ENCODE peak calls at places on chromosome X, in eight cellular contexts. One of them, this sample, is unnamed.

GRCh38 chrX:31228415-31228832 is 156.6 kb upstream of the FTHL17 start:
- DNase-seq in cardiac muscle cell: peak
- DNase-seq in PC-3: no peak
- DNase-seq in colonic mucosa: no peak
- DNase-seq in lung: peak
- DNase-seq in upper lobe of right lung: no peak
- DNase-seq in IMR-90: peak
- DNase-seq in heart right ventricle: peak
- DNase-seq in this sample: peak

GRCh38 chrX:114584434-114584943 is 603 bp downstream of the HTR2C start:
- DNase-seq in colonic mucosa: no peak
- DNase-seq in cardiac muscle cell: peak
- DNase-seq in IMR-90: no peak
- DNase-seq in upper lobe of right lung: no peak
- DNase-seq in lung: no peak
- DNase-seq in PC-3: no peak
- DNase-seq in heart right ventricle: no peak
- DNase-seq in this sample: no peak

GRCh38 chrX:12052109-12052508 is 86.2 kb upstream of the FRMPD4 start:
- DNase-seq in upper lobe of right lung: no peak
- DNase-seq in heart right ventricle: no peak
- DNase-seq in IMR-90: no peak
- DNase-seq in colonic mucosa: no peak
- DNase-seq in cardiac muscle cell: no peak
- DNase-seq in PC-3: no peak
- DNase-seq in lung: no peak
- DNase-seq in this sample: no peak

GRCh38 chrX:7228226-7228625 is 80.3 kb upstream of the PUDP start:
- DNase-seq in heart right ventricle: no peak
- DNase-seq in upper lobe of right lung: no peak
- DNase-seq in cardiac muscle cell: no peak
- DNase-seq in IMR-90: no peak
- DNase-seq in PC-3: no peak
- DNase-seq in colonic mucosa: no peak
- DNase-seq in lung: no peak
- DNase-seq in this sample: no peak

GRCh38 chrX:17591741-17592110 is 145.6 kb upstream of the SCML1 start:
- DNase-seq in lung: no peak
- DNase-seq in cardiac muscle cell: peak
- DNase-seq in upper lobe of right lung: no peak
- DNase-seq in IMR-90: peak
- DNase-seq in heart right ventricle: no peak
- DNase-seq in colonic mucosa: no peak
- DNase-seq in PC-3: peak
- DNase-seq in this sample: peak

GRCh38 chrX:2828404-2829065 is at the start of gene GYG2:
- DNase-seq in PC-3: no peak
- DNase-seq in lung: no peak
- DNase-seq in heart right ventricle: no peak
- DNase-seq in cardiac muscle cell: peak
- DNase-seq in upper lobe of right lung: no peak
- DNase-seq in colonic mucosa: peak
- DNase-seq in IMR-90: peak
- DNase-seq in this sample: peak

GRCh38 chrX:43817454-43817853 is 64.8 kb downstream of the MAOB start:
- DNase-seq in lung: no peak
- DNase-seq in PC-3: no peak
- DNase-seq in IMR-90: no peak
- DNase-seq in colonic mucosa: no peak
- DNase-seq in heart right ventricle: no peak
- DNase-seq in cardiac muscle cell: no peak
- DNase-seq in upper lobe of right lung: no peak
- DNase-seq in this sample: no peak

GRCh38 chrX:45200741-45201234 is at the start of gene DIPK2B:
- DNase-seq in heart right ventricle: peak
- DNase-seq in PC-3: no peak
- DNase-seq in upper lobe of right lung: no peak
- DNase-seq in colonic mucosa: no peak
- DNase-seq in cardiac muscle cell: no peak
- DNase-seq in lung: no peak
- DNase-seq in IMR-90: no peak
- DNase-seq in this sample: no peak

GRCh38 chrX:10159069-10159468 is 2.3 kb downstream of the CLCN4 start:
- DNase-seq in lung: no peak
- DNase-seq in PC-3: no peak
- DNase-seq in IMR-90: no peak
- DNase-seq in heart right ventricle: no peak
- DNase-seq in cardiac muscle cell: no peak
- DNase-seq in colonic mucosa: no peak
- DNase-seq in upper lobe of right lung: no peak
- DNase-seq in this sample: no peak

GRCh38 chrX:40527543-40527942 is 53.2 kb upstream of the ATP6AP2 start:
- DNase-seq in lung: no peak
- DNase-seq in PC-3: no peak
- DNase-seq in IMR-90: no peak
- DNase-seq in colonic mucosa: no peak
- DNase-seq in upper lobe of right lung: no peak
- DNase-seq in heart right ventricle: no peak
- DNase-seq in cardiac muscle cell: no peak
- DNase-seq in this sample: no peak

DNA sequence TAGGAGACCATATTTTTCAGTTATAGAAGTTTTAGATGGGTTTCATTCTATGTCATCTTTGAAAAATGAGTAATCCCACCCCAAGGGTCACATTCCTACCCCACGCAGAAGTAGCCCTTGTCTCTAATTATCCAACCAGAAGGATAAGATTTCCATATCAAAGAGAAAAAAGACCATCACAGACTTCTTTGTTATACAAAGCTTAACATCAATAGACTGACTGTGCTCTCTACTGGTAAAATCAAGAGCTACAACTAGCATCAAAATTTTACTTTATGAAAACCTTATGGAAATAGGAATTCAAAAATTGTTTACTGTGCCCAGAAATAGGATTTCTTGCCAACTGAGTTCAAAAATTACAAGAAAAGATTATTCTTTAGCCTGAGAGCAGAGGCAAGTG is 24.9 kb downstream of the TNMD start:
- DNase-seq in colonic mucosa: no peak
- DNase-seq in lung: no peak
- DNase-seq in upper lobe of right lung: no peak
- DNase-seq in IMR-90: no peak
- DNase-seq in cardiac muscle cell: no peak
- DNase-seq in PC-3: peak
- DNase-seq in heart right ventricle: no peak
- DNase-seq in this sample: no peak
- TF ChIP-seq CTCF in colonic mucosa: no peak
- TF ChIP-seq CTCF in lung: no peak
- TF ChIP-seq CTCF in upper lobe of right lung: peak
- TF ChIP-seq CTCF in IMR-90: peak
- TF ChIP-seq CTCF in cardiac muscle cell: no peak
- TF ChIP-seq CTCF in PC-3: peak
- TF ChIP-seq CTCF in heart right ventricle: peak
- TF ChIP-seq CTCF in this sample: no peak

DNA sequence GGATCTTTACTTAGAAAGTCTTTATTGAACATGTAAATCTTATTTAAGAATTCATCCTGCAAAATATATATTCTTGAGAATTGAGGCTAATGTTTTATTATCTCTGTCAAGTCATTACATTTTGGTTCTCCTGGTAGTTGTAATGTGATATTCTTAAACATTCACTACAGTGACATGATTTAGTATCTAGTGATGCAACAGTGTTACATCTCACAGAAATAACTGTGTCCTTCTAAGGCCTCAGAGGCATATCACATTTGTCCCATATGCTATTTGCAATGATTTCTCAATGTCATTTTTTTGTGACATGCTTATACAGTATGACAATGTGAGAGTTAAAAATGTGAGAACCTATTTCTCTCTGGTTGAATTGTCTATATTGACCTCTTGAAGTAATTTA is 34.1 kb downstream of the PRRG1 start:
- DNase-seq in cardiac muscle cell: no peak
- DNase-seq in upper lobe of right lung: no peak
- DNase-seq in colonic mucosa: no peak
- DNase-seq in lung: no peak
- DNase-seq in IMR-90: peak
- DNase-seq in heart right ventricle: no peak
- DNase-seq in PC-3: no peak
- DNase-seq in this sample: no peak
- H3K4me3 ChIP-seq in cardiac muscle cell: no peak
- H3K4me3 ChIP-seq in upper lobe of right lung: no peak
- H3K4me3 ChIP-seq in colonic mucosa: no peak
- H3K4me3 ChIP-seq in lung: no peak
- H3K4me3 ChIP-seq in IMR-90: no peak
- H3K4me3 ChIP-seq in heart right ventricle: no peak
- H3K4me3 ChIP-seq in PC-3: no peak
- H3K4me3 ChIP-seq in this sample: no peak

DNA sequence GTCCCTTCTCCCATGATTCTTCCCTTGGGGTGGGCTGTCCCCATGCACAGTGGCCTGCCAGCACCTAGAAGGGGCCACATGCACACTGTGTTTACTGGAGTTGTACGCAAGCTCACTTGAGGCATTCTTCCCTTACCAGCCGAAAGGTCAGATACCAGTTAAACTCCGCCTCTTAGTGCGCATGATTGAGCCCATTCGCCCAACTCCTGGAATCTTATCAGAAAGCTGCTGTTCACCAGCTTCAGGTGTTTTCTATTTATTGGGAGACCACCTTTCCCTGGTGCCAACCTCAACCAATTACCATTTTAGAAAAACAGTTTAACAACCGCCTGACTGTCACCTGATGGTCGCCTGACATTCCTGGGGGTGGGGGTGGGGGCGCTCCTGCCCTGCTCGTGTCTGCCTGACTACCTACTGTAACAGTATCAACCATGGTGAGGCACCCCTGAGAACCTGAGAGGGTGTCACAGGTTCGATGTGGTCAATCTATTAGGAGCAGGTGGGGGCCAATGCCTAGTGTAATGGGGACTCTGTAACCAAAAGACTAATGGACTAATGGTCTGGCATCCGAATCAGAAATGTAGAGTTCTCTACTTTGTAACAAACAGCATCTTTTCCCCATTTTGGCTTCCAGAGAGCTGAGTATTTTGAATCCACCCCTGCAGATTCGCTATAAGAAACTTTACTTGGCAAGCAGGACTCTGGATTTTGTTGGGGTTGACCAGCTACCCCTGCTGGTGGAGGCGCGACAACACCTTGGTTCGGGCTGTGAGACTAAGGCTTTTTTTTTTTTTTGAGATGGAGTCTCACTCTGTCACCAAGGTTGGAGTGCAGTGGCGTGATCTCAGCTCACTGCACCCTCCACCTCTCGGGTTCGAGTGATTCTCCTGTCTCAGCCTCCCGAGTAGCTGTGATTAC is 58.3 kb upstream of the ZNF157 start:
- DNase-seq in PC-3: peak
- DNase-seq in cardiac muscle cell: peak
- DNase-seq in upper lobe of right lung: peak
- DNase-seq in lung: peak
- DNase-seq in IMR-90: peak
- DNase-seq in heart right ventricle: peak
- DNase-seq in colonic mucosa: peak
- DNase-seq in this sample: peak
- TF ChIP-seq CTCF in PC-3: peak
- TF ChIP-seq CTCF in cardiac muscle cell: peak
- TF ChIP-seq CTCF in upper lobe of right lung: peak
- TF ChIP-seq CTCF in lung: peak
- TF ChIP-seq CTCF in IMR-90: peak
- TF ChIP-seq CTCF in heart right ventricle: peak
- TF ChIP-seq CTCF in colonic mucosa: peak
- TF ChIP-seq CTCF in this sample: peak

DNA sequence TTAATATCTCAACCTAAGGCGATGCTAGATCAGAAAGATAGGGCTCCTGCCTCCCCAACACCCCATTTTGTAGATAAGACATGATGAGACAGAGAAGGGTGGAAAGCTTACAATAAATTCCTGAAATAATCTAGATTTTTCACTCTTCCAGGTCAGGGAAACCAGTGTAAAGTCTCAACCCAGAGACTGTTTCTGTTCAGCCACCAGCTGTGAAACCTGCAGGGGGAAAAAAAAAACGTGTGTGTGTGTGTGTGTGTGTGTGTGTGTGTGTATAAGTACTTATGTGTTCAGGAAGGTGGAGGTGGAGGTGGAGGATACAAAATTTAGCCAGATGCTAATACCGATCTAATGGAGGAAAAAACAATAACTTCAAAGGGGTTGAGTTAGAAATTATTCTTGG is 773 bp upstream of the ITM2A start:
- DNase-seq in cardiac muscle cell: no peak
- DNase-seq in PC-3: no peak
- DNase-seq in lung: no peak
- DNase-seq in heart right ventricle: no peak
- DNase-seq in upper lobe of right lung: no peak
- DNase-seq in IMR-90: no peak
- DNase-seq in colonic mucosa: no peak
- DNase-seq in this sample: no peak
- H3K4me3 ChIP-seq in cardiac muscle cell: no peak
- H3K4me3 ChIP-seq in PC-3: no peak
- H3K4me3 ChIP-seq in lung: no peak
- H3K4me3 ChIP-seq in heart right ventricle: peak
- H3K4me3 ChIP-seq in upper lobe of right lung: peak
- H3K4me3 ChIP-seq in IMR-90: no peak
- H3K4me3 ChIP-seq in colonic mucosa: no peak
- H3K4me3 ChIP-seq in this sample: no peak

DNA sequence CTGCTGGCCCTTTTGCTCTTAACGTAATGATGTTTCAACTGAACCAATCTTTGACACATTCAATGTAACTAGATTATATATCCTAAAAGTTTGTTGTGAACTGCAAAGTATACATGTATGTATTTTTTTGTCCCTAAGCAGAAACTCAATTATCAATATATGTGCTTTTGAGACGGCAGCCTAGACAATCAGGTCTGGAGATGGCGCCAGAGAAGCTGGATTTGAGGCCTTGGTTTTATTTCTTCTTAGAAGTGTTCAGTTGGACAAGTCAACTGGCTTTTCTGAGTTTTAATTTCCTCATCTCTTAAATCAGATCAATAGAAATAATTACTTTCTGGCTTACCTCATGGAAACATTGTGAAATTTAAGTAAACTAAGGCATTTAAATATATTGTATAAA is 62.5 kb downstream of the DCAF8L1 start:
- DNase-seq in upper lobe of right lung: no peak
- DNase-seq in lung: no peak
- DNase-seq in PC-3: peak
- DNase-seq in colonic mucosa: peak
- DNase-seq in heart right ventricle: no peak
- DNase-seq in IMR-90: peak
- DNase-seq in cardiac muscle cell: peak
- DNase-seq in this sample: peak
- TF ChIP-seq CTCF in upper lobe of right lung: peak
- TF ChIP-seq CTCF in lung: no peak
- TF ChIP-seq CTCF in PC-3: peak
- TF ChIP-seq CTCF in colonic mucosa: peak
- TF ChIP-seq CTCF in heart right ventricle: peak
- TF ChIP-seq CTCF in IMR-90: peak
- TF ChIP-seq CTCF in cardiac muscle cell: peak
- TF ChIP-seq CTCF in this sample: peak

GRCh38 chrX:46326161-46326560 is 219.1 kb downstream of the ZNF674 start:
- DNase-seq in heart right ventricle: no peak
- DNase-seq in upper lobe of right lung: no peak
- DNase-seq in lung: no peak
- DNase-seq in IMR-90: peak
- DNase-seq in colonic mucosa: no peak
- DNase-seq in cardiac muscle cell: peak
- DNase-seq in PC-3: peak
- DNase-seq in this sample: peak
- H3K4me3 ChIP-seq in heart right ventricle: no peak
- H3K4me3 ChIP-seq in upper lobe of right lung: no peak
- H3K4me3 ChIP-seq in lung: no peak
- H3K4me3 ChIP-seq in IMR-90: no peak
- H3K4me3 ChIP-seq in colonic mucosa: no peak
- H3K4me3 ChIP-seq in cardiac muscle cell: no peak
- H3K4me3 ChIP-seq in PC-3: peak
- H3K4me3 ChIP-seq in this sample: no peak